ENCODE peak calls at places on chromosomes 6 and 20, in seven cellular contexts. One of them, this sample, is unnamed.

GRCh38 chr6:65787787-65788186 is 80.8 kb upstream of the EYS start:
- DNase-seq in NCI-H1436: no peak
- DNase-seq in stimulated activated CD4-positive, alpha-beta T cell treated with anti-CD3 and anti-CD28 coated beads, TNF-alpha, amount 100 ng/mL, for 48 hours: no peak
- DNase-seq in endothelial cell: no peak
- DNase-seq in SIG-M5: no peak
- DNase-seq in NCI-H774: no peak
- DNase-seq in dorsolateral prefrontal cortex: no peak
- DNase-seq in this sample: no peak

GRCh38 chr6:43489277-43490072 is 12.1 kb downstream of the TJAP1 start:
- DNase-seq in NCI-H1436: no peak
- DNase-seq in stimulated activated CD4-positive, alpha-beta T cell treated with anti-CD3 and anti-CD28 coated beads, TNF-alpha, amount 100 ng/mL, for 48 hours: no peak
- DNase-seq in endothelial cell: no peak
- DNase-seq in SIG-M5: no peak
- DNase-seq in NCI-H774: no peak
- DNase-seq in dorsolateral prefrontal cortex: peak; percentile 95
- DNase-seq in this sample: no peak

GRCh38 chr20:34390769-34391447 is 27.8 kb downstream of the ITCH start:
- DNase-seq in NCI-H1436: no peak
- DNase-seq in stimulated activated CD4-positive, alpha-beta T cell treated with anti-CD3 and anti-CD28 coated beads, TNF-alpha, amount 100 ng/mL, for 48 hours: peak; percentile 50
- DNase-seq in endothelial cell: no peak
- DNase-seq in SIG-M5: no peak
- DNase-seq in NCI-H774: no peak
- DNase-seq in dorsolateral prefrontal cortex: no peak
- DNase-seq in this sample: peak; percentile 89

GRCh38 chr6:132068766-132069165 is 117.6 kb upstream of the CCN2 start:
- DNase-seq in NCI-H1436: no peak
- DNase-seq in stimulated activated CD4-positive, alpha-beta T cell treated with anti-CD3 and anti-CD28 coated beads, TNF-alpha, amount 100 ng/mL, for 48 hours: no peak
- DNase-seq in endothelial cell: no peak
- DNase-seq in SIG-M5: no peak
- DNase-seq in NCI-H774: no peak
- DNase-seq in dorsolateral prefrontal cortex: no peak
- DNase-seq in this sample: no peak

GRCh38 chr6:31567531-31568370 is 4.3 kb upstream of the LTA start:
- DNase-seq in NCI-H1436: no peak
- DNase-seq in stimulated activated CD4-positive, alpha-beta T cell treated with anti-CD3 and anti-CD28 coated beads, TNF-alpha, amount 100 ng/mL, for 48 hours: no peak
- DNase-seq in endothelial cell: no peak
- DNase-seq in SIG-M5: no peak
- DNase-seq in NCI-H774: no peak
- DNase-seq in dorsolateral prefrontal cortex: no peak
- DNase-seq in this sample: no peak

GRCh38 chr20:23656372-23656771 is 18.6 kb upstream of the CST3 start:
- DNase-seq in NCI-H1436: no peak
- DNase-seq in stimulated activated CD4-positive, alpha-beta T cell treated with anti-CD3 and anti-CD28 coated beads, TNF-alpha, amount 100 ng/mL, for 48 hours: no peak
- DNase-seq in endothelial cell: no peak
- DNase-seq in SIG-M5: no peak
- DNase-seq in NCI-H774: no peak
- DNase-seq in dorsolateral prefrontal cortex: no peak
- DNase-seq in this sample: no peak

GRCh38 chr6:119348308-119349040 is 1.1 kb downstream of the MAN1A1 start:
- DNase-seq in NCI-H1436: no peak
- DNase-seq in stimulated activated CD4-positive, alpha-beta T cell treated with anti-CD3 and anti-CD28 coated beads, TNF-alpha, amount 100 ng/mL, for 48 hours: no peak
- DNase-seq in endothelial cell: peak; percentile 45
- DNase-seq in SIG-M5: no peak
- DNase-seq in NCI-H774: no peak
- DNase-seq in dorsolateral prefrontal cortex: no peak
- DNase-seq in this sample: no peak

GRCh38 chr6:170248861-170249600 is 41.8 kb downstream of the DLL1 start:
- DNase-seq in NCI-H1436: no peak
- DNase-seq in stimulated activated CD4-positive, alpha-beta T cell treated with anti-CD3 and anti-CD28 coated beads, TNF-alpha, amount 100 ng/mL, for 48 hours: no peak
- DNase-seq in endothelial cell: no peak
- DNase-seq in SIG-M5: no peak
- DNase-seq in NCI-H774: no peak
- DNase-seq in dorsolateral prefrontal cortex: no peak
- DNase-seq in this sample: no peak

GRCh38 chr6:146770965-146771735 is 172.4 kb downstream of the ADGB start:
- DNase-seq in NCI-H1436: no peak
- DNase-seq in stimulated activated CD4-positive, alpha-beta T cell treated with anti-CD3 and anti-CD28 coated beads, TNF-alpha, amount 100 ng/mL, for 48 hours: peak; percentile 14
- DNase-seq in endothelial cell: peak; percentile 77
- DNase-seq in SIG-M5: no peak
- DNase-seq in NCI-H774: no peak
- DNase-seq in dorsolateral prefrontal cortex: no peak
- DNase-seq in this sample: no peak

GRCh38 chr20:10555865-10556308 is 117.9 kb downstream of the JAG1 start:
- DNase-seq in NCI-H1436: no peak
- DNase-seq in stimulated activated CD4-positive, alpha-beta T cell treated with anti-CD3 and anti-CD28 coated beads, TNF-alpha, amount 100 ng/mL, for 48 hours: no peak
- DNase-seq in endothelial cell: no peak
- DNase-seq in SIG-M5: no peak
- DNase-seq in NCI-H774: no peak
- DNase-seq in dorsolateral prefrontal cortex: no peak
- DNase-seq in this sample: peak; percentile 70

GRCh38 chr6:52174118-52174517 is 12.1 kb upstream of the IL17A start:
- DNase-seq in NCI-H1436: no peak
- DNase-seq in stimulated activated CD4-positive, alpha-beta T cell treated with anti-CD3 and anti-CD28 coated beads, TNF-alpha, amount 100 ng/mL, for 48 hours: no peak
- DNase-seq in endothelial cell: no peak
- DNase-seq in SIG-M5: no peak
- DNase-seq in NCI-H774: no peak
- DNase-seq in dorsolateral prefrontal cortex: no peak
- DNase-seq in this sample: no peak

GRCh38 chr6:403659-404655 is 12.4 kb downstream of the IRF4 start:
- DNase-seq in NCI-H1436: no peak
- DNase-seq in stimulated activated CD4-positive, alpha-beta T cell treated with anti-CD3 and anti-CD28 coated beads, TNF-alpha, amount 100 ng/mL, for 48 hours: peak; percentile 63
- DNase-seq in endothelial cell: no peak
- DNase-seq in SIG-M5: no peak
- DNase-seq in NCI-H774: no peak
- DNase-seq in dorsolateral prefrontal cortex: no peak
- DNase-seq in this sample: no peak

GRCh38 chr6:73481969-73482368 is 20.4 kb downstream of the MTO1 start:
- DNase-seq in NCI-H1436: no peak
- DNase-seq in stimulated activated CD4-positive, alpha-beta T cell treated with anti-CD3 and anti-CD28 coated beads, TNF-alpha, amount 100 ng/mL, for 48 hours: no peak
- DNase-seq in endothelial cell: no peak
- DNase-seq in SIG-M5: no peak
- DNase-seq in NCI-H774: no peak
- DNase-seq in dorsolateral prefrontal cortex: no peak
- DNase-seq in this sample: no peak

GRCh38 chr6:91268941-91269340 is 682.1 kb upstream of the MAP3K7 start:
- DNase-seq in NCI-H1436: no peak
- DNase-seq in stimulated activated CD4-positive, alpha-beta T cell treated with anti-CD3 and anti-CD28 coated beads, TNF-alpha, amount 100 ng/mL, for 48 hours: no peak
- DNase-seq in endothelial cell: no peak
- DNase-seq in SIG-M5: no peak
- DNase-seq in NCI-H774: no peak
- DNase-seq in dorsolateral prefrontal cortex: no peak
- DNase-seq in this sample: no peak

GRCh38 chr6:10422282-10423034 is 7.6 kb upstream of the TFAP2A start:
- DNase-seq in NCI-H1436: no peak
- DNase-seq in stimulated activated CD4-positive, alpha-beta T cell treated with anti-CD3 and anti-CD28 coated beads, TNF-alpha, amount 100 ng/mL, for 48 hours: no peak
- DNase-seq in endothelial cell: no peak
- DNase-seq in SIG-M5: no peak
- DNase-seq in NCI-H774: no peak
- DNase-seq in dorsolateral prefrontal cortex: no peak
- DNase-seq in this sample: no peak

GRCh38 chr6:50120300-50120699 is 70.6 kb upstream of the DEFB112 start:
- DNase-seq in NCI-H1436: no peak
- DNase-seq in stimulated activated CD4-positive, alpha-beta T cell treated with anti-CD3 and anti-CD28 coated beads, TNF-alpha, amount 100 ng/mL, for 48 hours: no peak
- DNase-seq in endothelial cell: no peak
- DNase-seq in SIG-M5: no peak
- DNase-seq in NCI-H774: no peak
- DNase-seq in dorsolateral prefrontal cortex: no peak
- DNase-seq in this sample: peak; percentile 79

This sample was measured in foreskin keratinocyte.